ENCODE peak calls at places on chromosome 19, in nine cellular contexts. A, B, E, X, R, L, I, Z and D are unnamed samples.

GRCh38 chr19:7789447-7789846 is 26.4 kb downstream of the CLEC4M start:
- DNase-seq in A (peak; percentile 53), B (no peak), E (no peak), X (peak; percentile 40), R (peak; percentile 39), L (no peak), I (no peak), Z (no peak), D (no peak)

GRCh38 chr19:20482721-20483120 is 82.9 kb downstream of the ZNF737 start:
- DNase-seq in A (no peak), B (no peak), E (peak; percentile 12), X (no peak), R (no peak), L (no peak), I (no peak), Z (no peak), D (no peak)

GRCh38 chr19:11142528-11143171 is 12.9 kb downstream of the SPC24 start:
- DNase-seq in A (peak; percentile 90), B (peak; percentile 80), E (peak; percentile 86), X (peak; percentile 85), R (peak; percentile 74), L (peak; percentile 93), I (peak; percentile 98), Z (peak; percentile 90), D (no peak)

GRCh38 chr19:12721656-12722565 is 1.8 kb downstream of the TNPO2 start:
- DNase-seq in A (peak; percentile 84), B (no peak), E (peak; percentile 69), X (peak; percentile 90), R (peak; percentile 56), L (peak; percentile 41), I (peak; percentile 87), Z (peak; percentile 85), D (no peak)

GRCh38 chr19:14449321-14449720 is 16.2 kb downstream of the PKN1 start:
- DNase-seq in A (no peak), B (peak; percentile 18), E (no peak), X (no peak), R (no peak), L (no peak), I (no peak), Z (no peak), D (no peak)

GRCh38 chr19:7841751-7842660 is 12.0 kb downstream of the EVI5L start:
- DNase-seq in A (no peak), B (no peak), E (no peak), X (no peak), R (no peak), L (no peak), I (no peak), Z (no peak), D (no peak)

GRCh38 chr19:40663712-40664692 is 26.4 kb downstream of the NUMBL start:
- DNase-seq in A (no peak), B (no peak), E (peak; percentile 27), X (peak; percentile 84), R (no peak), L (peak; percentile 21), I (no peak), Z (peak; percentile 61), D (no peak)

GRCh38 chr19:16429066-16429758 is 42.6 kb downstream of the EPS15L1 start:
- DNase-seq in A (peak; percentile 74), B (peak; percentile 69), E (peak; percentile 48), X (no peak), R (no peak), L (no peak), I (no peak), Z (no peak), D (no peak)

GRCh38 chr19:8023371-8023770 is 17.9 kb upstream of the ELAVL1 start:
- DNase-seq in A (no peak), B (no peak), E (no peak), X (no peak), R (no peak), L (no peak), I (no peak), Z (no peak), D (no peak)

GRCh38 chr19:41175825-41176734 is 16.9 kb upstream of the CYP2S1 start:
- DNase-seq in A (no peak), B (peak; percentile 86), E (peak; percentile 80), X (no peak), R (peak; percentile 88), L (peak; percentile 69), I (peak; percentile 73), Z (peak; percentile 83), D (no peak)

GRCh38 chr19:39342647-39343305 is 555 bp downstream of the SAMD4B start:
- DNase-seq in A (peak; percentile 81), B (no peak), E (no peak), X (no peak), R (no peak), L (no peak), I (peak; percentile 29), Z (no peak), D (no peak)

GRCh38 chr19:47229674-47230121 is 1.3 kb downstream of the BBC3 start:
- DNase-seq in A (no peak), B (no peak), E (no peak), X (no peak), R (peak; percentile 59), L (no peak), I (no peak), Z (peak; percentile 45), D (no peak)

GRCh38 chr19:2249880-2250764 is 999 bp downstream of the AMH start:
- DNase-seq in A (peak; percentile 81), B (no peak), E (no peak), X (no peak), R (no peak), L (no peak), I (no peak), Z (no peak), D (no peak)

GRCh38 chr19:51621178-51621577 is 9.0 kb downstream of the SIGLEC5 start:
- DNase-seq in A (no peak), B (no peak), E (no peak), X (no peak), R (no peak), L (no peak), I (no peak), Z (no peak), D (no peak)

GRCh38 chr19:579111-579841 is 6.9 kb downstream of the BSG start:
- DNase-seq in A (peak; percentile 71), B (no peak), E (no peak), X (no peak), R (no peak), L (no peak), I (no peak), Z (no peak), D (no peak)

GRCh38 chr19:39382991-39383828 is 7.7 kb downstream of the PAF1 start:
- DNase-seq in A (no peak), B (no peak), E (no peak), X (no peak), R (no peak), L (no peak), I (no peak), Z (no peak), D (no peak)

GRCh38 chr19:43620061-43621001 is 902 bp upstream of the ZNF428 start:
- DNase-seq in A (peak; percentile 94), B (no peak), E (no peak), X (peak; percentile 54), R (no peak), L (no peak), I (no peak), Z (no peak), D (no peak)

GRCh38 chr19:56759531-56759930 is 81.0 kb downstream of the PEG3 start:
- DNase-seq in A (no peak), B (no peak), E (no peak), X (no peak), R (no peak), L (no peak), I (no peak), Z (no peak), D (no peak)

GRCh38 chr19:49224856-49225255 is 67.3 kb downstream of the TRPM4 start:
- DNase-seq in A (peak; percentile 73), B (peak; percentile 42), E (peak; percentile 71), X (peak; percentile 53), R (peak; percentile 68), L (peak; percentile 70), I (peak; percentile 67), Z (peak; percentile 43), D (no peak)
- TF ChIP-seq CTCF in A (no peak), B (peak; percentile 72), E (no peak), X (peak; percentile 77), R (peak; percentile 41), L (peak; percentile 67), I (peak; percentile 39), Z (peak; percentile 31), D (peak; percentile 5)

GRCh38 chr19:55230780-55231179 is 2.2 kb upstream of the TMEM86B start:
- DNase-seq in A (no peak), B (no peak), E (no peak), X (no peak), R (no peak), L (no peak), I (no peak), Z (no peak), D (no peak)
- H3K36me3 ChIP-seq in A (no peaks in the 10 kb centered on the region), B (peaks cover 18% of the 10 kb centered on the region), E (peaks cover 21% of the 10 kb centered on the region), X (peaks cover 94% of the 10 kb centered on the region), R (peaks cover 14% of the 10 kb centered on the region), L (peaks cover 46% of the 10 kb centered on the region), I (peaks cover 12% of the 10 kb centered on the region), Z (peaks cover 31% of the 10 kb centered on the region), D (no peaks in the 10 kb centered on the region)

GRCh38 chr19:53078668-53079067 is 24.6 kb downstream of the ZNF160 start:
- DNase-seq in A (no peak), B (no peak), E (no peak), X (no peak), R (no peak), L (no peak), I (no peak), Z (no peak), D (no peak)

GRCh38 chr19:53079313-53079924 is 23.8 kb downstream of the ZNF160 start:
- DNase-seq in A (no peak), B (no peak), E (no peak), X (no peak), R (no peak), L (no peak), I (no peak), Z (no peak), D (no peak)

GRCh38 chr19:53082929-53083328 is 20.3 kb downstream of the ZNF160 start:
- DNase-seq in A (no peak), B (no peak), E (no peak), X (no peak), R (no peak), L (no peak), I (no peak), Z (no peak), D (no peak)

GRCh38 chr19:53076984-53077383 is 26.2 kb downstream of the ZNF160 start:
- DNase-seq in A (no peak), B (peak; percentile 4), E (peak; percentile 40), X (no peak), R (no peak), L (peak; percentile 60), I (peak; percentile 82), Z (peak; percentile 43), D (no peak)
- TF ChIP-seq CTCF in A (peak; percentile 34), B (peak; percentile 44), E (peak; percentile 8), X (peak; percentile 50), R (no peak), L (peak; percentile 79), I (peak; percentile 87), Z (peak; percentile 67), D (peak; percentile 12)

DNA sequence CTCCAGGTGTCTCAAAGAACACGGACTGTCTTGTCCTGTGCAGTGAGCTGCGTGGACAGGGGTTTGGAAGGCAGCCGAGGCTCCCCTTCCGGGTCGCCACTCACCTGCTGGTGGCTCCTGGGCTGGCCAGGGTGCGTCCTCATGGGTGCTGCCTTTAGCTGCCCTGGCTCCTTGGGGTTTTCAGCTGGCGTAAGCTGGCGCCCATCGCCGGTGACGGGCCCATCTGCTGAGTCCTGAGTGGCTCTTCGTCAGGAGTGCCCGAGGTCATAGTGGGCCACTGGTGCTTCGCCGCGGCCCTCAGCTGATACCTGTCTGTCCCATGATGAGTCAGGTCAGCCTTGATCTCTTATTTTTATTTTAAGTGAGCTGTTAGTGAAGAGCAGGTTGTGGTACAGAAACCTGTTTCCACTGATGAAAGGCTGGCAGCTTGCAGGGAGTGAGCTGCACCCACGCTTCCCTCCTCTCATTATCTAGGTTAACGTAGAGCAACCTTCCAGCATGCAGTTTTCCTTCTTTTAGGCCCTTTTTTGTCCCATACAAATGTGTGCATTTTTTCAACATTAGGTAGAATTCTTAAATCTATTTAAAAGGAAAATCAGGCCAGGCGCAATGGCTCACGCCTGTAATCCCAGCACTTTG is 18.4 kb downstream of the EPN1 start:
- DNase-seq in A (peak; percentile 48), B (no peak), E (no peak), X (no peak), R (no peak), L (no peak), I (no peak), Z (no peak), D (no peak)
- H3K36me3 ChIP-seq in A (peaks cover 9% of the 10 kb centered on the region), B (peaks cover 35% of the 10 kb centered on the region), E (peaks cover 53% of the 10 kb centered on the region), X (peaks cover 92% of the 10 kb centered on the region), R (peaks cover 37% of the 10 kb centered on the region), L (peaks cover 56% of the 10 kb centered on the region), I (peaks cover 12% of the 10 kb centered on the region), Z (peaks cover 28% of the 10 kb centered on the region), D (no peaks in the 10 kb centered on the region)